ENCODE peak calls at places on chromosome 20, in five cellular contexts. L, T, V, K and S are unnamed samples.

GRCh38 chr20:32761831-32762753 is at the start of gene DNMT3B:
- DNase-seq in L (no peak), T (peak; percentile 34), V (peak; percentile 73), K (peak; percentile 94), S (peak; percentile 92)

GRCh38 chr20:33309631-33310030 is 26.6 kb downstream of the BPIFB1 start:
- DNase-seq in L (no peak), T (no peak), V (no peak), K (no peak), S (no peak)

GRCh38 chr20:20430066-20430465 is 62.2 kb downstream of the INSM1 start:
- DNase-seq in L (no peak), T (no peak), V (no peak), K (no peak), S (no peak)

GRCh38 chr20:50510706-50511401 is 671 bp downstream of the PTPN1 start:
- DNase-seq in L (no peak), T (no peak), V (no peak), K (peak; percentile 44), S (no peak)

GRCh38 chr20:38229376-38230252 is 30.9 kb downstream of the KIAA1755 start:
- DNase-seq in L (no peak), T (no peak), V (no peak), K (peak; percentile 28), S (no peak)

GRCh38 chr20:4837760-4838159 is 116.1 kb downstream of the PRND start:
- DNase-seq in L (no peak), T (no peak), V (no peak), K (no peak), S (no peak)

GRCh38 chr20:46835418-46835817 is 59.2 kb upstream of the EYA2 start:
- DNase-seq in L (no peak), T (no peak), V (peak; percentile 61), K (no peak), S (no peak)

GRCh38 chr20:38825901-38826625 is 20.6 kb downstream of the PPP1R16B start:
- DNase-seq in L (no peak), T (peak; percentile 4), V (peak; percentile 67), K (peak; percentile 79), S (no peak)

GRCh38 chr20:61045876-61046585 is 206.0 kb upstream of the CDH4 start:
- DNase-seq in L (peak; percentile 28), T (no peak), V (no peak), K (no peak), S (peak; percentile 99)

GRCh38 chr20:61047515-61047914 is 204.5 kb upstream of the CDH4 start:
- DNase-seq in L (no peak), T (no peak), V (no peak), K (no peak), S (no peak)

GRCh38 chr20:61048292-61048691 is 203.8 kb upstream of the CDH4 start:
- DNase-seq in L (no peak), T (no peak), V (no peak), K (no peak), S (no peak)

GRCh38 chr20:61045091-61045490 is 207.0 kb upstream of the CDH4 start:
- DNase-seq in L (no peak), T (no peak), V (no peak), K (no peak), S (no peak)

GRCh38 chr20:61046721-61047351 is 205.2 kb upstream of the CDH4 start:
- DNase-seq in L (peak; percentile 59), T (no peak), V (no peak), K (no peak), S (no peak)
- TF ChIP-seq CTCF in L (no peak), T (no peak), V (no peak), K (no peak), S (no peak)

GRCh38 chr20:44461142-44461802 is 14.4 kb upstream of the TTPAL start:
- DNase-seq in L (no peak), T (no peak), V (no peak), K (no peak), S (no peak)
- TF ChIP-seq CTCF in L (no peak), T (no peak), V (no peak), K (no peak), S (no peak)

GRCh38 chr20:63230800-63231268 is 4.9 kb upstream of the BIRC7 start:
- DNase-seq in L (no peak), T (no peak), V (peak; percentile 60), K (peak; percentile 51), S (no peak)

GRCh38 chr20:63226020-63226943 is 9.4 kb upstream of the BIRC7 start:
- DNase-seq in L (no peak), T (no peak), V (no peak), K (no peak), S (no peak)

GRCh38 chr20:63232235-63233060 is 3.3 kb upstream of the BIRC7 start:
- DNase-seq in L (no peak), T (peak; percentile 76), V (peak; percentile 96), K (no peak), S (no peak)

GRCh38 chr20:63227260-63227659 is 8.4 kb upstream of the BIRC7 start:
- DNase-seq in L (no peak), T (no peak), V (no peak), K (no peak), S (no peak)

GRCh38 chr20:63228786-63229185 is 6.9 kb upstream of the BIRC7 start:
- DNase-seq in L (no peak), T (no peak), V (no peak), K (no peak), S (no peak)
- TF ChIP-seq CTCF in L (no peak), T (no peak), V (no peak), K (no peak), S (no peak)

GRCh38 chr20:31517373-31517772 is 3.1 kb downstream of the HM13 start:
- DNase-seq in L (no peak), T (no peak), V (peak; percentile 58), K (peak; percentile 62), S (no peak)
- TF ChIP-seq CTCF in L (no peak), T (peak; percentile 36), V (peak; percentile 38), K (peak; percentile 47), S (peak; percentile 17)